ENCODE peak calls at places on chromosomes 2 and 18, in seven cellular contexts. K, X, T, L, B, N and M are unnamed samples.

GRCh38 chr18:9716780-9717563 is 8.9 kb downstream of the RAB31 start:
- DNase-seq in K (no peak), X (no peak), T (no peak), L (no peak), B (no peak), N (no peak), M (no peak)

GRCh38 chr2:178163395-178163794 is 30.9 kb upstream of the OSBPL6 start:
- DNase-seq in K (no peak), X (no peak), T (no peak), L (peak; percentile 22), B (no peak), N (no peak), M (peak; percentile 38)

GRCh38 chr18:26777316-26778053 is 88.0 kb downstream of the AQP4 start:
- DNase-seq in K (no peak), X (no peak), T (peak; percentile 33), L (no peak), B (no peak), N (no peak), M (peak; percentile 48)

GRCh38 chr18:61502472-61502871 is 169.2 kb downstream of the CDH20 start:
- DNase-seq in K (no peak), X (no peak), T (peak; percentile 65), L (peak; percentile 71), B (peak; percentile 38), N (peak; percentile 15), M (peak; percentile 57)

GRCh38 chr2:65366595-65367125 is 65.7 kb downstream of the SPRED2 start:
- DNase-seq in K (no peak), X (no peak), T (peak; percentile 95), L (peak; percentile 99), B (peak; percentile 93), N (peak; percentile 25), M (peak; percentile 98)

GRCh38 chr2:101293544-101293943 is 15.0 kb downstream of the RNF149 start:
- DNase-seq in K (no peak), X (no peak), T (no peak), L (no peak), B (no peak), N (no peak), M (no peak)

GRCh38 chr18:5369513-5369912 is 74.0 kb upstream of the ZBTB14 start:
- DNase-seq in K (no peak), X (no peak), T (no peak), L (no peak), B (no peak), N (no peak), M (no peak)

GRCh38 chr18:52200891-52201663 is 138.9 kb upstream of the DCC start:
- DNase-seq in K (no peak), X (no peak), T (no peak), L (no peak), B (no peak), N (no peak), M (no peak)

GRCh38 chr2:65710779-65711295 is 278.4 kb upstream of the SPRED2 start:
- DNase-seq in K (no peak), X (no peak), T (no peak), L (peak; percentile 19), B (peak; percentile 30), N (no peak), M (peak; percentile 57)

GRCh38 chr18:2089416-2089815 is 481.9 kb downstream of the METTL4 start:
- DNase-seq in K (no peak), X (no peak), T (no peak), L (no peak), B (no peak), N (no peak), M (no peak)

GRCh38 chr2:162972383-162972782 is 133.8 kb upstream of the KCNH7 start:
- DNase-seq in K (no peak), X (no peak), T (no peak), L (no peak), B (no peak), N (no peak), M (no peak)

GRCh38 chr18:39969813-39970494 is 1985.1 kb upstream of the PIK3C3 start:
- DNase-seq in K (no peak), X (no peak), T (peak; percentile 13), L (peak; percentile 7), B (no peak), N (no peak), M (no peak)

GRCh38 chr18:80171190-80171872 is 62.3 kb downstream of the ADNP2 start:
- DNase-seq in K (no peak), X (no peak), T (peak; percentile 46), L (peak; percentile 63), B (peak; percentile 29), N (no peak), M (no peak)

GRCh38 chr18:80168982-80169381 is 59.9 kb downstream of the ADNP2 start:
- DNase-seq in K (peak; percentile 34), X (no peak), T (no peak), L (no peak), B (no peak), N (no peak), M (no peak)

GRCh38 chr18:80172056-80172455 is 63.0 kb downstream of the ADNP2 start:
- DNase-seq in K (no peak), X (no peak), T (no peak), L (no peak), B (no peak), N (no peak), M (no peak)

GRCh38 chr18:80169607-80170006 is 60.5 kb downstream of the ADNP2 start:
- DNase-seq in K (no peak), X (no peak), T (no peak), L (peak; percentile 41), B (no peak), N (no peak), M (peak; percentile 51)

GRCh38 chr18:80170395-80171094 is 61.5 kb downstream of the ADNP2 start:
- DNase-seq in K (no peak), X (no peak), T (no peak), L (no peak), B (no peak), N (no peak), M (no peak)
- H3K4me3 ChIP-seq in K (no peak overlapping the region), X (no peak overlapping the region), T (no peak overlapping the region), L (peak overlapping the region; percentile 28), B (no peak overlapping the region), N (no peak overlapping the region), M (no peak overlapping the region)

GRCh38 chr2:36376992-36377738 is 21.6 kb downstream of the CRIM1 start:
- DNase-seq in K (no peak), X (no peak), T (no peak), L (no peak), B (peak; percentile 80), N (no peak), M (peak; percentile 93)
- TF ChIP-seq CTCF in K (no peak), X (no peak), T (peak; percentile 2), L (no peak), B (peak; percentile 30), N (no peak), M (peak; percentile 27)

DNA sequence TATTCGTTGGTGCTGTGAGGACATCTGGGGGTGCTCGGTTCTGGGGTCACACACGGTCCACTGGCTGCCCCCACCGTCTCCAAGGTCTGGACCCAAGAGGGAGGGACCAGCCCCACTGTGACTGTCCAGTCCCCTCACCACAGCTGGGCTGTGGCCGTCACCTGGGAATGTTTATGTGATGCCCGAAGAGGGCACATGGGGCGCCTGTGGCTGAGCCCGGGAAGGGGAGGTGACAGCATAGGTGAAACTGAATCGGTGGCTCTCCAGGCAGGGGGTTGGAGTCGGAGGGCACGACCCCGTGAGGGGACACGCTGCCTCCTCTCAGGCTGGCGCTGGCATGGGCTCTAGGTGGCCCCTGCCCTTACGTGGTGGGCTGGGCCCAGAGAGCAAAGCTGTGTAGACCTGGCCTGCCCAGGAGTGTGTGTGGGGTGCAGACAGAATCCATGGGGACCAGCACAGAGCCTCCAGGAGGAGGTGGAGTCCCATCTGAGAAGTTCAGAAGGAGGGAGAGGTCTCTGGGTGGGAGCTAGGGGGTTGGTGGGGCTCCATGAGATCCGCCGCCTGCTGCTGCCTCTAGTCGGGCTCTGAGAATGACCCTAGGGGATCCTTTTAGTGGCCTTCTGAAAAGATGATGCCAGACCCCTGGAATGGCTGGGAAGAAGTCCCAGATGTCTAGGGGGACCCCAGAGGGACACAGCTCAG is 1.8 kb downstream of the BOK start:
- DNase-seq in K (peak; percentile 76), X (no peak), T (no peak), L (no peak), B (no peak), N (no peak), M (no peak)
- H3K4me3 ChIP-seq in K (peak overlapping the region; percentile 54), X (peak overlapping the region; percentile 58), T (peak overlapping the region; percentile 57), L (peak overlapping the region; percentile 53), B (peak overlapping the region; percentile 91), N (peak overlapping the region; percentile 50), M (peak overlapping the region; percentile 64)

DNA sequence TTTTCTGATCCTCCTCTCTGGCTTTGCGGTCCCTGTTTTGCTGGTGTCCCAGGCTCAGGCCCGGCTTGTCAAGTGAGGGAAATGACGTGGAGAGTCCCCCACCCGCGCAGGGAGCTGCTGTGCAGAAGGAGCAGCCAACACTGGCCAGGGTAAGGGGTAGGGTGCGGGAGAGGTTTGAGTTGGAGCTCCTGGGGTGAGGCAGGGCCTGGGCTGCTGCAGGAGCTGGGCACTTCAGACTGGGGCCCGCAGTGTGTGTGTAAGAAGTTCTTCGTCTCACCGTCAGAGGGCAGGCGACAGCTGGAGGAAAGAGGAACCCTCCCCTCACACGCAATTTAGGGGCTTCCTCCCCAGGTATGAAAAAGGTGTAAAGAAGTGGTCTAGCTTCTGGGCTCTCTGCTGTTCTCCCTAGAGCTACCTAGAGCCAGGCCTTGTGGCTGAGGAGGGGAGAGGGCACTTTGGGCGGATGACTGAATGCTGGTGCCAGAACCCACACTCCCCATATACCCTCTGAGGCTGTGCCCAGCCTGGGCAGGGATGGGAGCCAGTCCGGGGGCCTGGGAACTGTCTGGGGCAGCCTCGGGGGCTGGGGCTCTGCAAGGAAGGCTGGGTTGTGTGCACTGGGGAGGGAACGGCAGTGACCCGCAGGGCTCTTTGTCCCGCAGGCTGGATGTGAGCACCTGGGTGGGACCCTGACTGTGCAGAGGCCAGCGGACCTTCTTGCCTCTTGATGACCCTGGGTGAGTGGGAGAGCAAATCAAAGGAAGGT is 11.8 kb downstream of the CELF4 start:
- DNase-seq in K (no peak), X (no peak), T (no peak), L (no peak), B (no peak), N (no peak), M (no peak)
- TF ChIP-seq CTCF in K (no peak), X (no peak), T (no peak), L (peak; percentile 4), B (no peak), N (no peak), M (peak; percentile 48)